ENCODE peak calls at places on chromosomes 3 and 15, in six cellular contexts. C is left lung, S is psoas muscle, X is bronchial epithelial cell, M is stomach, K is cardiac muscle cell. H is an unnamed sample. For H3K36me3, the result is how much of the 10 kb centered on the place peaks cover.

GRCh38 chr3:141939759-141940158 is 63.3 kb downstream of the ATP1B3 start:
- DNase-seq in C (no peak), S (no peak), X (no peak), M (no peak), K (no peak), H (no peak)

GRCh38 chr15:84818221-84819131 is 1.3 kb downstream of the ALPK3 start:
- DNase-seq in C (no peak), S (peak), X (peak), M (no peak), K (peak), H (no peak)

GRCh38 chr3:158456114-158456513 is 114.9 kb upstream of the MLF1 start:
- DNase-seq in C (no peak), S (no peak), X (no peak), M (no peak), K (no peak), H (no peak)

GRCh38 chr15:89141885-89142284 is 53.6 kb downstream of the ABHD2 start:
- DNase-seq in C (no peak), S (no peak), X (no peak), M (no peak), K (no peak), H (no peak)

GRCh38 chr3:163707659-163708058 is 1370.6 kb downstream of the SI start:
- DNase-seq in C (no peak), S (no peak), X (no peak), M (no peak), K (no peak), H (no peak)

GRCh38 chr3:39130026-39130425 is 22.5 kb downstream of the TTC21A start:
- DNase-seq in C (no peak), S (no peak), X (no peak), M (no peak), K (no peak), H (no peak)

GRCh38 chr3:67614195-67614594 is 40.2 kb downstream of the SUCLG2 start:
- DNase-seq in C (no peak), S (no peak), X (no peak), M (no peak), K (no peak), H (no peak)

GRCh38 chr3:158712443-158712842 is 19.8 kb downstream of the RARRES1 start:
- DNase-seq in C (no peak), S (no peak), X (no peak), M (no peak), K (no peak), H (no peak)

GRCh38 chr3:113117511-113118302 is 93.7 kb upstream of the BOC start:
- DNase-seq in C (no peak), S (no peak), X (peak), M (no peak), K (no peak), H (no peak)

GRCh38 chr3:162103808-162104207 is 607.2 kb downstream of the OTOL1 start:
- DNase-seq in C (no peak), S (no peak), X (no peak), M (no peak), K (no peak), H (no peak)

GRCh38 chr3:186361246-186361611 is 805 bp downstream of the DGKG start:
- DNase-seq in C (peak), S (no peak), X (no peak), M (no peak), K (no peak), H (no peak)

GRCh38 chr3:64675848-64676247 is 12.0 kb downstream of the ADAMTS9 start:
- DNase-seq in C (no peak), S (no peak), X (no peak), M (no peak), K (no peak), H (no peak)

GRCh38 chr3:12451481-12451880 is 32.8 kb upstream of the TSEN2 start:
- DNase-seq in C (no peak), S (no peak), X (no peak), M (no peak), K (no peak), H (no peak)

GRCh38 chr3:184786271-184787010 is 25.5 kb upstream of the VPS8 start:
- DNase-seq in C (no peak), S (peak), X (no peak), M (no peak), K (no peak), H (no peak)

GRCh38 chr3:164752814-164753213 is 325.5 kb downstream of the SI start:
- DNase-seq in C (no peak), S (no peak), X (no peak), M (no peak), K (peak), H (no peak)

GRCh38 chr3:113697192-113698090 is 999 bp upstream of the USF3 start:
- DNase-seq in C (no peak), S (no peak), X (peak), M (no peak), K (peak), H (peak)

GRCh38 chr3:18124501-18124900 is 300.6 kb downstream of the SATB1 start:
- DNase-seq in C (no peak), S (no peak), X (peak), M (no peak), K (no peak), H (no peak)

GRCh38 chr15:38564557-38565286 is at the start of gene RASGRP1:
- DNase-seq in C (peak), S (peak), X (peak), M (peak), K (peak), H (peak)

GRCh38 chr3:24829011-24829581 is 334.4 kb upstream of the THRB start:
- DNase-seq in C (peak), S (peak), X (no peak), M (peak), K (peak), H (no peak)

GRCh38 chr3:197256836-197257444 is 41.5 kb downstream of the DLG1 start:
- DNase-seq in C (no peak), S (no peak), X (peak), M (no peak), K (peak), H (no peak)

GRCh38 chr15:88627463-88627862 is 6.3 kb downstream of the AEN start:
- DNase-seq in C (no peak), S (no peak), X (peak), M (no peak), K (no peak), H (peak)

GRCh38 chr15:48062476-48062875 is 58.3 kb upstream of the SLC24A5 start:
- DNase-seq in C (no peak), S (no peak), X (peak), M (no peak), K (no peak), H (no peak)

GRCh38 chr3:126620743-126621142 is 34.2 kb downstream of the TXNRD3 start:
- DNase-seq in C (no peak), S (no peak), X (no peak), M (no peak), K (no peak), H (no peak)

GRCh38 chr3:25818335-25818734 is 28.4 kb downstream of the OXSM start:
- DNase-seq in C (no peak), S (no peak), X (no peak), M (no peak), K (no peak), H (no peak)

GRCh38 chr3:136078421-136079364 is 113.2 kb downstream of the PPP2R3A start:
- DNase-seq in C (no peak), S (no peak), X (peak), M (no peak), K (no peak), H (no peak)

DNA sequence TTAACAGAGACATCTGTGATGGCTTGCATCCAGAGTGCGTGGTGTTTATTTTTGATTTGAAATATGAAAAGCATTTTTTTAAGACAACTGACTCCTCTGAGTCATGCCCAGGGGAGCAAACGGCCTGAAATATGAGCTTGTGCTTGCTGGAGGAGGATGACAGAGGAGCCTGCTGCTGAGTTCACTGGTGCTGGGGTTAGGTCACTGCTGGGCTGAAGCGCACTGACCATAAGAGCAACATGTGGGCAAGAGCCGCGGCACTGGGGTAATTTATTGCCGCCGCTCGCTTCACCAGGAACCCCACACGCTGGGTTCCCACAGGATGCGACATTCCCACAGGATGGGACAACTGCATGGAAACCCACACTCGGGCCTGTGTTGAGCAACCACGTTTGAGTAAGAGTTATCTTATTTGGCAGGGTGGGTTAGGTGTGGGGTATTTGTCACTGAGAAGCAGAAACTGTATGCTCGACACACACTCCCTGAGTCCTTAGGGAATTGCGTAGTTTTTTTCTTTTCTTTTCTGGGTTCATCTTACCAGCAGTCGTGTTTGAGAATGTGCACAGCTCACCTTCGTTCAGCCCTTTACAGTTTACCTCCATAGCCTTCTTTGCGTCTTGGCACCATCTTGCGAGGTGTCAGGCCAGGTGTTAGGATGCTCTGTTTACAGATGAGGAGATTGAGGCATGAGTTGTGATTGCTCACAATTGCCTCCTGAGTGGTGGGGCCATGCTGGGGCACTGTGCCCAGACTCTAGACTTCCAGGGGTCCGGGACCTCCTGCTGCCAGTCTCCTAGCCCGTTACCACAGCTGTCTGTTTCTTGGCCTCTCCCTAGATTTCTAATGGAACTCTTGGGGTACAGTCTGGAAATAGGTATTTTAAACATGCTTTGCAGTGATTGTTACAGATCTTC is 60.4 kb downstream of the SMAD3 start:
- DNase-seq in C (no peak), S (peak), X (peak), M (peak), K (no peak), H (no peak)
- H3K4me3 ChIP-seq in C (no peak), S (peak), X (peak), M (no peak), K (no peak), H (no peak)

GRCh38 chr15:70097337-70098169 is at the start of gene TLE3:
- DNase-seq in C (peak), S (peak), X (peak), M (peak), K (peak), H (peak)
- TF ChIP-seq CTCF in C (peak), S (peak), X (peak), M (no peak), K (peak), H (peak)

DNA sequence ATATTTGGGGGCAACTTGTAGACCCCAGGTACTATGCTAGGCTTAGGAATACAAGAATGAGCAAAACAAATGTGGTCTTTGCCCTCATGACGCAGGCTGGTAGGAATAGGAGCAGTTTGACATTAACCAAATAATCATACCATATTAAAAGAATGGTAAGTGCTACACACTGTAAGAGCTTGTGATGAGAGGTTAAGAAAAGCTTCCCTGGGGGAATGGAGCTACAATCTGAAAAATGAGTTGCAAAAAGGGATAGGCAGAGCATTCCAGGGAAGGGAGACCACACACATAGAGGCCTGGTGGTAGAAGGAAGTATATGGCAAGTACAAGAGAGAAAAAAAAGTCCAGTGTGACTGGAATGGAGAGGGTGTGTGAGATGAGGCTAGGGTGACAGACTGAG is 37.3 kb downstream of the TMOD3 start:
- DNase-seq in C (no peak), S (no peak), X (no peak), M (no peak), K (no peak), H (no peak)
- H3K36me3 ChIP-seq in C (half or more), S (under half), X (under half), M (under half), K (under half), H (under half)

GRCh38 chr3:17038900-17039545 is 154.3 kb downstream of the PLCL2 start:
- DNase-seq in C (no peak), S (no peak), X (peak), M (no peak), K (no peak), H (no peak)

GRCh38 chr3:17039579-17039978 is 154.8 kb downstream of the PLCL2 start:
- DNase-seq in C (no peak), S (no peak), X (peak), M (no peak), K (no peak), H (no peak)

GRCh38 chr3:17038141-17038540 is 153.4 kb downstream of the PLCL2 start:
- DNase-seq in C (no peak), S (no peak), X (no peak), M (no peak), K (no peak), H (no peak)

GRCh38 chr3:17041009-17041408 is 156.3 kb downstream of the PLCL2 start:
- DNase-seq in C (no peak), S (no peak), X (no peak), M (no peak), K (no peak), H (no peak)

DNA sequence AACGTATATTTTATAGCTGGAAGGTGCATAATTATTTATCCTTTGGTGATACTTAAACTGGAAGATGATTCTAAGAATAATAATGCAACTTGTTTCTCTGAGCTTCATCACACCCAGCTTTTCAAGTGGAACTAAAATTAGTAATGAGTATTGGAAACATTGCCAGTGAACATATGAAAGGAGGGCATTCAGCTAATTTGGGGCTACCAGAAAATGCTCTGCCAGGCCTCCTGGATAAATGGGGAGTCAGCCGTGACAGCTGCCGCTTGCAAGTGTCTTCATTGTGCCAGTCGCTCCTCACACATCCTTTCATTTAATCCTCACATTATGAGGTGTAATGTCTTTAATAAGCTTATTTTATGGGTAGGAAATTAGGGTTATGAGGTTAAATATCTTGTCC is 155.6 kb downstream of the PLCL2 start:
- DNase-seq in C (no peak), S (no peak), X (no peak), M (no peak), K (no peak), H (no peak)
- H3K4me3 ChIP-seq in C (no peak), S (no peak), X (no peak), M (no peak), K (no peak), H (no peak)

DNA sequence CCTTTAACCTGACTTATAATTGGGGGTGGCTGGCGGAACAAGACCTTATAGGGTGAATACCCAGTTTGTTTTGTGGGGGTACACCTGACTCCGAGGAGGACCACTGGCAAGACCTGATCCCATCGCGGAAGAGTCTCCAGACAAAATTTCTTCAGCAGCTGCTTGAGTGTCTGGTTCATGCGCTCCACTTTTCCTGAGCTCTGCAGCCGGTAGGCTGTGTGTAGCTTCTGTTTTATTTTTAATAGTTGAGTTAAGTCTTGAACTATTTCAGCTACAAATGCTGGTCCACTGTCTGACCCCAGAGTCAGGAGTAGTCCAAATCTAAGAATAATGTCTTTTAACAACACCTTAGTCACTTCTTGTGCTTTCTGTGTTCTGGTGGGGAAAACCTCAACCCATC is 21.2 kb upstream of the NOX5 start:
- DNase-seq in C (no peak), S (no peak), X (no peak), M (no peak), K (no peak), H (no peak)
- TF ChIP-seq CTCF in C (no peak), S (no peak), X (no peak), M (no peak), K (no peak), H (no peak)

GRCh38 chr3:42632146-42632545 is 21.4 kb upstream of the ZBTB47 start:
- DNase-seq in C (no peak), S (no peak), X (peak), M (no peak), K (no peak), H (no peak)

GRCh38 chr3:42638339-42638842 is 15.1 kb upstream of the ZBTB47 start:
- DNase-seq in C (no peak), S (no peak), X (no peak), M (no peak), K (no peak), H (no peak)

GRCh38 chr3:42633544-42633943 is 20.0 kb upstream of the ZBTB47 start:
- DNase-seq in C (no peak), S (no peak), X (no peak), M (no peak), K (no peak), H (no peak)

GRCh38 chr3:42637001-42637400 is 16.5 kb upstream of the ZBTB47 start:
- DNase-seq in C (no peak), S (no peak), X (no peak), M (no peak), K (no peak), H (no peak)

GRCh38 chr3:42635111-42635510 is 18.4 kb upstream of the ZBTB47 start:
- DNase-seq in C (no peak), S (no peak), X (peak), M (no peak), K (no peak), H (no peak)
- H3K36me3 ChIP-seq in C (half or more), S (under half), X (under half), M (half or more), K (half or more), H (half or more)

GRCh38 chr15:99137877-99138276 is 33.0 kb downstream of the SYNM start:
- DNase-seq in C (no peak), S (no peak), X (no peak), M (no peak), K (no peak), H (no peak)
- H3K4me3 ChIP-seq in C (no peak), S (no peak), X (no peak), M (no peak), K (no peak), H (no peak)